ENCODE peak calls at places on chromosomes 2 and 18, in ten cellular contexts. T, J, X, Q, M, L, H, I, P and W are unnamed samples.

GRCh38 chr2:207087046-207087902 is 78.5 kb downstream of the KLF7 start:
- DNase-seq in T (peak), J (no peak), X (no peak), Q (no peak), M (no peak), L (no peak), H (peak), I (no peak), P (no peak), W (no peak)

GRCh38 chr18:6920099-6920955 is 190.8 kb downstream of the ARHGAP28 start:
- DNase-seq in T (peak), J (peak), X (peak), Q (peak), M (peak), L (no peak), H (peak), I (peak), P (peak), W (no peak)

GRCh38 chr2:223860809-223861738 is 23.7 kb upstream of the AP1S3 start:
- DNase-seq in T (no peak), J (peak), X (peak), Q (no peak), M (peak), L (no peak), H (no peak), I (no peak), P (peak), W (no peak)

GRCh38 chr2:99180755-99181647 is at the start of the genes MITD1 and MRPL30:
- DNase-seq in T (peak), J (peak), X (peak), Q (peak), M (peak), L (peak), H (peak), I (peak), P (peak), W (peak)

GRCh38 chr18:61820842-61821241 is 72.0 kb downstream of the RNF152 start:
- DNase-seq in T (no peak), J (peak), X (no peak), Q (no peak), M (no peak), L (no peak), H (no peak), I (no peak), P (peak), W (no peak)

GRCh38 chr2:233563663-233564430 is 2.7 kb downstream of the USP40 start:
- DNase-seq in T (no peak), J (peak), X (no peak), Q (no peak), M (no peak), L (no peak), H (no peak), I (no peak), P (no peak), W (no peak)

GRCh38 chr2:55862673-55863390 is 60.8 kb downstream of the EFEMP1 start:
- DNase-seq in T (peak), J (peak), X (no peak), Q (no peak), M (peak), L (no peak), H (no peak), I (no peak), P (peak), W (no peak)

GRCh38 chr18:48548404-48548771 is 9.6 kb downstream of the CTIF start:
- DNase-seq in T (no peak), J (no peak), X (no peak), Q (no peak), M (peak), L (no peak), H (no peak), I (no peak), P (no peak), W (no peak)

GRCh38 chr18:21960189-21960588 is 209.2 kb upstream of the GATA6 start:
- DNase-seq in T (no peak), J (no peak), X (no peak), Q (no peak), M (no peak), L (no peak), H (no peak), I (no peak), P (no peak), W (no peak)

GRCh38 chr2:126359494-126359893 is 296.5 kb upstream of the GYPC start:
- DNase-seq in T (no peak), J (peak), X (no peak), Q (peak), M (peak), L (no peak), H (no peak), I (no peak), P (no peak), W (peak)

GRCh38 chr2:196851068-196851467 is 41.9 kb upstream of the C2orf66 start:
- DNase-seq in T (no peak), J (no peak), X (no peak), Q (no peak), M (peak), L (no peak), H (no peak), I (no peak), P (no peak), W (no peak)

GRCh38 chr2:165778653-165779451 is 15.2 kb downstream of the GALNT3 start:
- DNase-seq in T (peak), J (no peak), X (no peak), Q (peak), M (no peak), L (no peak), H (no peak), I (no peak), P (no peak), W (peak)
- TF ChIP-seq CTCF in T (peak), J (peak), X (peak), Q (peak), M (peak), L (peak), H (no peak), I (peak), P (peak), W (peak)

GRCh38 chr2:219000569-219000960 is 7.3 kb upstream of the CRYBA2 start:
- DNase-seq in T (no peak), J (no peak), X (peak), Q (no peak), M (no peak), L (no peak), H (peak), I (no peak), P (no peak), W (no peak)
- H3K4me3 ChIP-seq in T (no peak), J (no peak), X (peak), Q (no peak), M (no peak), L (no peak), H (no peak), I (no peak), P (no peak), W (no peak)

DNA sequence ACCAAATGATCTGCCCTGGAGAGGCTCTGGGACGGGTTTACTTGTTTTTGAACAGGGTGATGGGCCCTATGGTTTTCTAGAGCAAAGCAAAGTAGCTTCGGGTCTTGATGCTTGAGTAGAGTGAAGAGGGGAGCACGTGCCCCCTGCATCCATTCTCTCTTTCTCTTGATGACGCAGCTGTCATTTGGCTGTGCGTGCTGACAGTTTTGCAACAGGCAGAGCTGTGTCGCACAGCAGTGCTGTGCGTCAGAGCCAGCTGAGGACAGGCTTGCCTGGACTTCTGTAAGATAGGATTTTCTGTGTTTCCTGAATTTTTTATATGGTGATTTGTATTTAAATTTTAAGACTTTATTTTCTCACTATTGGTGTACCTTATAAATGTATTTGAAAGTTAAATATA is 11.9 kb downstream of the ACKR3 start:
- DNase-seq in T (no peak), J (no peak), X (no peak), Q (no peak), M (no peak), L (no peak), H (no peak), I (no peak), P (no peak), W (no peak)
- H3K9ac ChIP-seq in T (no peak), J (no peak), X (no peak), Q (no peak), M (no peak), L (no peak), H (no peak), I (no peak), P (no peak), W (no peak)

GRCh38 chr2:231541605-231542509 is 11.6 kb upstream of the NMUR1 start:
- DNase-seq in T (no peak), J (no peak), X (no peak), Q (peak), M (no peak), L (no peak), H (no peak), I (peak), P (no peak), W (no peak)
- TF ChIP-seq CTCF in T (no peak), J (no peak), X (no peak), Q (peak), M (peak), L (no peak), H (peak), I (peak), P (peak), W (peak)

GRCh38 chr2:138777996-138778395 is 2.2 kb downstream of the NXPH2 start:
- DNase-seq in T (peak), J (peak), X (no peak), Q (peak), M (no peak), L (no peak), H (no peak), I (no peak), P (no peak), W (no peak)

GRCh38 chr2:138780908-138781307 is 718 bp upstream of the NXPH2 start:
- DNase-seq in T (no peak), J (no peak), X (no peak), Q (no peak), M (no peak), L (no peak), H (no peak), I (no peak), P (no peak), W (no peak)

GRCh38 chr2:138782378-138782777 is 2.2 kb upstream of the NXPH2 start:
- DNase-seq in T (no peak), J (no peak), X (no peak), Q (no peak), M (no peak), L (no peak), H (no peak), I (no peak), P (no peak), W (no peak)

GRCh38 chr2:138779451-138780440 is at the start of gene NXPH2:
- DNase-seq in T (no peak), J (no peak), X (no peak), Q (peak), M (peak), L (no peak), H (peak), I (no peak), P (no peak), W (no peak)

GRCh38 chr2:138780451-138780880 is 276 bp upstream of the NXPH2 start:
- DNase-seq in T (no peak), J (no peak), X (no peak), Q (peak), M (no peak), L (no peak), H (no peak), I (no peak), P (no peak), W (no peak)
- H3K4me3 ChIP-seq in T (no peak), J (no peak), X (no peak), Q (peak), M (no peak), L (no peak), H (peak), I (no peak), P (peak), W (no peak)

DNA sequence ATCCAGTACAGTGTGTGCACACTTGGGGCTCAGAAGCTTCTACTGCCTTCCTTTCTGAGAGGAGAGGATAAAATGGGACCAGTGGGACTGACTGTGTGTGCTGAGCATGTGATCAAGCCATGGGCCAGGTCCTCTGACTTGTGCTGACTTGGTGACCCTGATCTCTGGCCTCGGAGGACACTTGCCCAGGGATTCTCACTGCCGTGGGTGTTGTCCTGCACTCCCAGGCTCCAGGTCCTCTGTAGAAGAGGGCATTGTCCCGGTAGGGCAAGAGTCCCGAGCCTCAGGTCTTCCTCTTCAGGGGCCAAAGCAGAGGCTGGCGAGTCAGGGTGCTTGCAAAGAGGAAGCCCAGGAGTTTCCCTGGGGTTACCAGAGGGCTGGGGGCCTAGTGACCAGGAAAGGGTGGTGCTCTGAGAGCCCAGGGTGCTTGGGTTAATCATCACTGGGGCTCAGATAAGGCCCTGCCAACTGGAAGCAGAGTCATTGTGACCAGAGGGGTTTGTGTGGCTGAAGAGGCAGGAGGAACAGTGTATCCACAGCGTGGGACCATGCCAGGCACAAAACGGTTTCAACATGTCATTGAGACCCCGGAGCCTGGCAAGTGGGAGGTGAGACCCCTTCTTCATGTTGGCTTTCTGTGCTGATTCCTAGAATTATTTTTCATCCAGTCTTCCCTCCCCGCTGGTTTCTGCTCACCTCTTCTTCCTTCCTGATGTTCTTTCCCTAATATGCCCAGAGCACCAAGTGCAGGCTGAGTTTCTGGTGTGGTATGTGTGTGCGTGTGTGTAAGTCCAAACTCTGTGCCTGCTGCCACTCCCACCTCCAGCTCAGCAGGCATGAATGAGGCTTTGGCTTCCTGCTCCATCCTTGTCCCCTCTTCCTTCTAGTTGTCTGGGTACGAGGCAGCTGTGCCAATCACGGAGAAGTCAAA is at the start of gene GCKR:
- DNase-seq in T (peak), J (peak), X (no peak), Q (no peak), M (no peak), L (no peak), H (no peak), I (peak), P (no peak), W (no peak)
- H3K9ac ChIP-seq in T (no peak), J (no peak), X (no peak), Q (no peak), M (no peak), L (no peak), H (peak), I (peak), P (no peak), W (no peak)

GRCh38 chr18:3526421-3527354 is 76.7 kb downstream of the TGIF1 start:
- DNase-seq in T (no peak), J (peak), X (no peak), Q (peak), M (peak), L (peak), H (peak), I (peak), P (no peak), W (no peak)

GRCh38 chr18:3529077-3529476 is 79.1 kb downstream of the TGIF1 start:
- DNase-seq in T (no peak), J (no peak), X (no peak), Q (no peak), M (no peak), L (no peak), H (no peak), I (no peak), P (no peak), W (no peak)

GRCh38 chr18:3529597-3529996 is 79.6 kb downstream of the TGIF1 start:
- DNase-seq in T (no peak), J (no peak), X (no peak), Q (no peak), M (peak), L (no peak), H (no peak), I (no peak), P (no peak), W (no peak)

GRCh38 chr18:3525870-3526420 is 76.0 kb downstream of the TGIF1 start:
- DNase-seq in T (peak), J (no peak), X (no peak), Q (no peak), M (no peak), L (peak), H (no peak), I (peak), P (no peak), W (peak)

DNA sequence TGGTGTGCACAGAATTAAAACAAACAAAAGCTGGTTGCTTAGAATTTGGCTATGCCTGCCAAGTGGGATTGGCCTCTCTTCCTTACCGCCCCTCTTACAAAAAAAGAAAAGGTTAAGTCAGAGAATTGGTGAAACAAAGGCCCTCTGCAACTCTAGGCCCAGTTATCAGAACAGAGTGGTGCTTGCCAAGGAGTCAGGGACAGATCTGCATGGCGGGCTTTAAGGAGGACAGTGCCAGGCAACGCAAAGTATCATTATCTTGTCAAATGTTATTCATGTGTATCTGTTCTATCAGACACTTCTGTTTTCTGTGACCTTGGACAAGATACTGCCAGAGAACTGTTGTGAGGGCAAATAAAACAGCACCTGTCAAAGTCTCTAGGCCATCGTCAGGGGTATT is 78.3 kb downstream of the TGIF1 start:
- DNase-seq in T (no peak), J (no peak), X (no peak), Q (no peak), M (no peak), L (no peak), H (no peak), I (no peak), P (no peak), W (no peak)
- TF ChIP-seq CTCF in T (no peak), J (no peak), X (no peak), Q (no peak), M (no peak), L (no peak), H (no peak), I (no peak), P (no peak), W (no peak)

GRCh38 chr18:55404136-55404810 is 183.7 kb downstream of the TCF4 start:
- DNase-seq in T (no peak), J (no peak), X (no peak), Q (no peak), M (no peak), L (no peak), H (no peak), I (no peak), P (no peak), W (no peak)
- H3K4me3 ChIP-seq in T (no peak), J (no peak), X (no peak), Q (no peak), M (no peak), L (no peak), H (no peak), I (no peak), P (no peak), W (no peak)

GRCh38 chr2:42110287-42110973 is 58.7 kb upstream of the EML4 start:
- DNase-seq in T (no peak), J (peak), X (no peak), Q (no peak), M (peak), L (no peak), H (no peak), I (no peak), P (no peak), W (no peak)

GRCh38 chr2:42115588-42115987 is 53.6 kb upstream of the EML4 start:
- DNase-seq in T (no peak), J (no peak), X (no peak), Q (no peak), M (no peak), L (no peak), H (no peak), I (no peak), P (no peak), W (no peak)

GRCh38 chr2:42112418-42112817 is 56.7 kb upstream of the EML4 start:
- DNase-seq in T (no peak), J (no peak), X (no peak), Q (no peak), M (no peak), L (no peak), H (no peak), I (no peak), P (no peak), W (no peak)

GRCh38 chr2:42110974-42111322 is 58.2 kb upstream of the EML4 start:
- DNase-seq in T (no peak), J (no peak), X (no peak), Q (no peak), M (no peak), L (no peak), H (no peak), I (no peak), P (no peak), W (no peak)

DNA sequence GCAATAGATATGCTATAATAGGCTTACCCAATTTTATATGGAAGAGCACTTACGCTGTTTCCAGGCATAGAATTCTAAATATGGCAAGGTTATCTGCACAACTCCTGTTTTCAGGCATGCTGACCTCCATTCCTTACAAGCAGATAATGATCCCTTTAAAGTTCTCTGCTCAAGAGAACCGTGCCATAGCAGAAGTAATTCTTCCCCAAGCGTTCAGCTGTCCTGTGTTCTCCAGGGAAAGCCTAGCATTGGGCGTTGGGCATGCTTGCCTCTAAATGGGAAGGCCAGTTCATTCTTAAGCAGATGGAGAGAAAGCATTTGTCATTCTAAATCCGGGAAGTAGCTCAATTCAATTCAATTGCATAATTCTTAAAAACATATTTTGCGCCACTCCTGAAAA is 55.7 kb upstream of the EML4 start:
- DNase-seq in T (no peak), J (no peak), X (no peak), Q (no peak), M (no peak), L (no peak), H (no peak), I (no peak), P (no peak), W (no peak)
- H3K9ac ChIP-seq in T (no peak), J (no peak), X (no peak), Q (no peak), M (no peak), L (no peak), H (no peak), I (no peak), P (no peak), W (no peak)